ENCODE peak calls at places on chromosomes 4 and X, in four cellular contexts. One of them, this sample, is unnamed.

GRCh38 chr4:122224348-122224747 is 72.2 kb downstream of the BLTP1 start:
- DNase-seq in IMR-90: peak; percentile 22
- DNase-seq in H1: no peak
- DNase-seq in GM12878: no peak
- DNase-seq in this sample: peak; percentile 11

GRCh38 chrX:136480383-136480782 is 7.4 kb upstream of the BRS3 start:
- DNase-seq in IMR-90: no peak
- DNase-seq in H1: no peak
- DNase-seq in GM12878: no peak
- DNase-seq in this sample: no peak

GRCh38 chr4:17376205-17376604 is 135.7 kb downstream of the QDPR start:
- DNase-seq in IMR-90: peak; percentile 4
- DNase-seq in H1: no peak
- DNase-seq in GM12878: no peak
- DNase-seq in this sample: no peak

GRCh38 chrX:29707088-29707487 is 508.3 kb upstream of the MAGEB2 start:
- DNase-seq in IMR-90: no peak
- DNase-seq in H1: no peak
- DNase-seq in GM12878: no peak
- DNase-seq in this sample: no peak

GRCh38 chr4:177356191-177356590 is 46.5 kb downstream of the NEIL3 start:
- DNase-seq in IMR-90: peak; percentile 41
- DNase-seq in H1: no peak
- DNase-seq in GM12878: no peak
- DNase-seq in this sample: no peak

GRCh38 chrX:154603438-154604430 is 15.3 kb downstream of the CTAG1B start:
- DNase-seq in IMR-90: peak; percentile 57
- DNase-seq in H1: no peak
- DNase-seq in GM12878: no peak
- DNase-seq in this sample: no peak

GRCh38 chr4:155541716-155542115 is 124.9 kb upstream of the GUCY1A1 start:
- DNase-seq in IMR-90: peak; percentile 16
- DNase-seq in H1: no peak
- DNase-seq in GM12878: no peak
- DNase-seq in this sample: no peak

GRCh38 chrX:100931218-100931924 is 2.7 kb upstream of the XKRX start:
- DNase-seq in IMR-90: no peak
- DNase-seq in H1: no peak
- DNase-seq in GM12878: no peak
- DNase-seq in this sample: no peak

GRCh38 chr4:89860971-89861370 is 24.0 kb upstream of the SNCA start:
- DNase-seq in IMR-90: no peak
- DNase-seq in H1: no peak
- DNase-seq in GM12878: no peak
- DNase-seq in this sample: no peak

GRCh38 chr4:85861064-85861767 is 386.3 kb downstream of the ARHGAP24 start:
- DNase-seq in IMR-90: peak; percentile 15
- DNase-seq in H1: no peak
- DNase-seq in GM12878: no peak
- DNase-seq in this sample: no peak

GRCh38 chr4:155001229-155001628 is 207.2 kb upstream of the NPY2R start:
- DNase-seq in IMR-90: no peak
- DNase-seq in H1: no peak
- DNase-seq in GM12878: no peak
- DNase-seq in this sample: no peak

GRCh38 chr4:23920716-23921446 is 31.0 kb upstream of the PPARGC1A start:
- DNase-seq in IMR-90: no peak
- DNase-seq in H1: no peak
- DNase-seq in GM12878: no peak
- DNase-seq in this sample: no peak

GRCh38 chrX:134183665-134184064 is 53.3 kb upstream of the CCDC160 start:
- DNase-seq in IMR-90: no peak
- DNase-seq in H1: no peak
- DNase-seq in GM12878: no peak
- DNase-seq in this sample: no peak

GRCh38 chrX:131073607-131074006 is 15.5 kb downstream of the ARHGAP36 start:
- DNase-seq in IMR-90: no peak
- DNase-seq in H1: no peak
- DNase-seq in GM12878: no peak
- DNase-seq in this sample: no peak

GRCh38 chrX:9064694-9065093 is 30.8 kb upstream of the FAM9B start:
- DNase-seq in IMR-90: no peak
- DNase-seq in H1: no peak
- DNase-seq in GM12878: no peak
- DNase-seq in this sample: no peak

GRCh38 chr4:88144048-88144447 is 14.4 kb downstream of the ABCG2 start:
- DNase-seq in IMR-90: no peak
- DNase-seq in H1: peak; percentile 56
- DNase-seq in GM12878: no peak
- DNase-seq in this sample: no peak

GRCh38 chrX:50747471-50747900 is 66.5 kb downstream of the SHROOM4 start:
- DNase-seq in IMR-90: peak; percentile 45
- DNase-seq in H1: no peak
- DNase-seq in GM12878: no peak
- DNase-seq in this sample: peak; percentile 30

GRCh38 chr4:92304073-92304472 is 307 bp downstream of the GRID2 start:
- DNase-seq in IMR-90: no peak
- DNase-seq in H1: no peak
- DNase-seq in GM12878: no peak
- DNase-seq in this sample: no peak

GRCh38 chr4:14262221-14262620 is 634.7 kb upstream of the BOD1L1 start:
- DNase-seq in IMR-90: no peak
- DNase-seq in H1: no peak
- DNase-seq in GM12878: no peak
- DNase-seq in this sample: no peak

GRCh38 chr4:14260591-14260990 is 633.1 kb upstream of the BOD1L1 start:
- DNase-seq in IMR-90: no peak
- DNase-seq in H1: no peak
- DNase-seq in GM12878: no peak
- DNase-seq in this sample: no peak

GRCh38 chr4:14257903-14258302 is 630.4 kb upstream of the BOD1L1 start:
- DNase-seq in IMR-90: no peak
- DNase-seq in H1: no peak
- DNase-seq in GM12878: no peak
- DNase-seq in this sample: no peak

GRCh38 chr4:14264437-14264836 is 636.9 kb upstream of the BOD1L1 start:
- DNase-seq in IMR-90: peak; percentile 10
- DNase-seq in H1: no peak
- DNase-seq in GM12878: no peak
- DNase-seq in this sample: no peak

DNA sequence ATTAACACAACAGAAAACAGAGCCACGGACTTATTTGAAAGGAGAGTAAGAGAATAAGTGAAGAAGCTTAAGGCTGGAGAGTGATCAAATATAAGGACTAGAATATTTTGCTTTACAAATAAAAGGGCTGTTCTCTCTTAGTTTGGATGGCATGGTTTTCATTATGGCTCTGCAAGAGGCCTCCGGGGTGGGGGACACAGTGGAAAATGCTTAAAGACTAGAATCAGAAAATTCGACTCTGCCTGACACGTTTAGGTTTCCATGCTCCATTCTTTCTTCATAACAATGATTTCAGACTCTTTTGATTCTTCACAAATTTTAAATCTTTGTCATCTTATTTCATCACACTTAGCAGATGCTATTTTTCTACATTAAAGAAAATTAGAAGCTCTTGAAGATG is 632.4 kb upstream of the BOD1L1 start:
- DNase-seq in IMR-90: no peak
- DNase-seq in H1: no peak
- DNase-seq in GM12878: no peak
- DNase-seq in this sample: no peak
- TF ChIP-seq CHD1 in IMR-90: no peak
- TF ChIP-seq CHD1 in H1: no peak
- TF ChIP-seq CHD1 in GM12878: no peak
- TF ChIP-seq CHD1 in this sample: no peak

DNA sequence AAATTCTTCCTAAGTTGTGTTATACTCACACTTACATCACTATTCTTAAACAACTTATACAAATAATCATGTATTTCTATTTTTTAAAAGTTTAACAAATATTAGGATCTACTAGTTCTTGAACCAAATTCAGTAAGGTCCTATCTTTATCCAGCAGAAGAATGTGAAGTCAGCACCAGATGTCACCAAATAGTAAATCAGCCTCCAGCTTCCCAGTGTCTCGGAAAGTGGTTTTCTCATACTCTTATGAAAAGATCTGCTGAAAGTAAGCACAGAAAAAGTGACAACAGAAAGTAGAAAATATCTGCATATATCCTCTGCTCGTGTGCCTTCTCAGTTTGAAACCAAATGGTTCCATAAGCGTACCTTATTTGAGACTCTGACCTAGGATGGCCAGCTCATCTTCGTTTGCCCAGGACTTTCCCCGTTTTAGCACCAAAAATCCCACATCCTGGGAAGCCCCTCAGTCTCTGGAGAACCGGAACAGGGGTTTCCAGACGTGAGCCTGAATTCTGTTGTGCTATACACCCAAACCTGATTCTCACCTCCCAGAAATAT is 98.0 kb upstream of the DCLK2 start:
- DNase-seq in IMR-90: no peak
- DNase-seq in H1: no peak
- DNase-seq in GM12878: no peak
- DNase-seq in this sample: no peak
- TF ChIP-seq CHD1 in IMR-90: no peak
- TF ChIP-seq CHD1 in H1: no peak
- TF ChIP-seq CHD1 in GM12878: no peak
- TF ChIP-seq CHD1 in this sample: no peak

GRCh38 chr4:145130788-145131398 is 32.8 kb downstream of the ABCE1 start:
- DNase-seq in IMR-90: peak; percentile 83
- DNase-seq in H1: no peak
- DNase-seq in GM12878: no peak
- DNase-seq in this sample: peak; percentile 3
- TF ChIP-seq CHD1 in IMR-90: no peak
- TF ChIP-seq CHD1 in H1: no peak
- TF ChIP-seq CHD1 in GM12878: no peak
- TF ChIP-seq CHD1 in this sample: no peak

GRCh38 chr4:6619116-6619465 is 21.4 kb upstream of the MRFAP1 start:
- DNase-seq in IMR-90: no peak
- DNase-seq in H1: no peak
- DNase-seq in GM12878: no peak
- DNase-seq in this sample: no peak
- TF ChIP-seq CHD1 in IMR-90: no peak
- TF ChIP-seq CHD1 in H1: no peak
- TF ChIP-seq CHD1 in GM12878: no peak
- TF ChIP-seq CHD1 in this sample: no peak

GRCh38 chrX:16310326-16310725 is 143.0 kb downstream of the MAGEB17 start:
- DNase-seq in IMR-90: no peak
- DNase-seq in H1: no peak
- DNase-seq in GM12878: no peak
- DNase-seq in this sample: no peak
- TF ChIP-seq CHD1 in IMR-90: no peak
- TF ChIP-seq CHD1 in H1: no peak
- TF ChIP-seq CHD1 in GM12878: no peak
- TF ChIP-seq CHD1 in this sample: no peak

DNA sequence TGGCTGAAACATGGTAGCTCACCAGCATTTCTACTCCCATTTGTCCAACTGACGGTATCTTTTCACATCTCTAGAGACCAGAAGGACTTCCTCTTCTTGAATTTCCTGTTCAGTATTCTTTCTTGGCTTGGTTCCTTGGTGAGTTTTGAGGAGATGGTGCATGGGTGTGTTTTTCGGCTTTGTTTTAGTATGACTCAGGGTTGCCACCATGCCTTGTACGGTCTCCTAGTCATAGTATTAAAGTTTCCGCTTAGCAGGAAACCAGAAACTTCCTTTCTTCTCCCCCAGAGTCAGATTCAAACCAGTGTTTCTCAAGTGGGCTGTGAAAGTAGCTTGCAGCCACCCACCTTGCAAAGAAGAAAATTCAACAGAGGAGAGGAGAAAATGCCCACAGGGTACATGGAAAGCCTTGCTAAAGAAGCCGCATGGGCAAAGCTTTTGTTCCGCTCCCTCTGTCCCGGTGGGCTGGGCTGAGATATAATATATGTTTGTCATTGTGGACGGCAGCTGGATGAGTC is 5.7 kb downstream of the CD99 start:
- DNase-seq in IMR-90: peak; percentile 90
- DNase-seq in H1: no peak
- DNase-seq in GM12878: peak; percentile 92
- DNase-seq in this sample: peak; percentile 40
- TF ChIP-seq CHD1 in IMR-90: no peak
- TF ChIP-seq CHD1 in H1: no peak
- TF ChIP-seq CHD1 in GM12878: no peak
- TF ChIP-seq CHD1 in this sample: no peak

This sample was measured in K562.